ENCODE peak calls at places on chromosomes 2 and 18, in nine cellular contexts. One of them, this sample, is unnamed.

GRCh38 chr2:190467575-190468083 is 59.5 kb downstream of the MFSD6 start:
- DNase-seq in activated CD8-positive, alpha-beta T cell treated with anti-CD3 and anti-CD28 coated beads for 36 hours: no peak
- DNase-seq in fibroblast of gingiva: peak; percentile 65
- DNase-seq in nephron progenitor cell: no peak
- DNase-seq in activated CD4-positive, alpha-beta T cell treated with anti-CD3 and anti-CD28 coated beads, Interleukin-2, amount 10 ng/mL, durations not matched to agents 7 days and 5 days: no peak
- DNase-seq in iPS DF 19.7: no peak
- DNase-seq in activated naive CD4-positive, alpha-beta T cell treated with anti-CD3 and anti-CD28 coated beads, Interleukin-2, amount 10 ng/mL, durations not matched to agents 7 days and 5 days: no peak
- DNase-seq in mesenteric fat pad: no peak
- DNase-seq in caudate nucleus: no peak
- DNase-seq in this sample: peak; percentile 45

GRCh38 chr2:187008111-187008510 is 159.1 kb upstream of the ZSWIM2 start:
- DNase-seq in nephron progenitor cell: no peak
- DNase-seq in caudate nucleus: no peak
- DNase-seq in activated CD8-positive, alpha-beta T cell treated with anti-CD3 and anti-CD28 coated beads for 36 hours: no peak
- DNase-seq in fibroblast of gingiva: peak; percentile 33
- DNase-seq in activated naive CD4-positive, alpha-beta T cell treated with anti-CD3 and anti-CD28 coated beads, Interleukin-2, amount 10 ng/mL, durations not matched to agents 7 days and 5 days: no peak
- DNase-seq in iPS DF 19.7: no peak
- DNase-seq in activated CD4-positive, alpha-beta T cell treated with anti-CD3 and anti-CD28 coated beads, Interleukin-2, amount 10 ng/mL, durations not matched to agents 7 days and 5 days: no peak
- DNase-seq in mesenteric fat pad: no peak
- DNase-seq in this sample: peak; percentile 55

GRCh38 chr2:69612197-69612596 is 31.3 kb downstream of the AAK1 start:
- DNase-seq in activated CD4-positive, alpha-beta T cell treated with anti-CD3 and anti-CD28 coated beads, Interleukin-2, amount 10 ng/mL, durations not matched to agents 7 days and 5 days: no peak
- DNase-seq in mesenteric fat pad: no peak
- DNase-seq in activated naive CD4-positive, alpha-beta T cell treated with anti-CD3 and anti-CD28 coated beads, Interleukin-2, amount 10 ng/mL, durations not matched to agents 7 days and 5 days: no peak
- DNase-seq in caudate nucleus: no peak
- DNase-seq in nephron progenitor cell: no peak
- DNase-seq in fibroblast of gingiva: no peak
- DNase-seq in iPS DF 19.7: no peak
- DNase-seq in activated CD8-positive, alpha-beta T cell treated with anti-CD3 and anti-CD28 coated beads for 36 hours: no peak
- DNase-seq in this sample: no peak

GRCh38 chr18:29874519-29875098 is 1167.9 kb downstream of the DSC3 start:
- DNase-seq in activated naive CD4-positive, alpha-beta T cell treated with anti-CD3 and anti-CD28 coated beads, Interleukin-2, amount 10 ng/mL, durations not matched to agents 7 days and 5 days: no peak
- DNase-seq in nephron progenitor cell: peak; percentile 42
- DNase-seq in activated CD8-positive, alpha-beta T cell treated with anti-CD3 and anti-CD28 coated beads for 36 hours: no peak
- DNase-seq in caudate nucleus: no peak
- DNase-seq in mesenteric fat pad: no peak
- DNase-seq in iPS DF 19.7: peak; percentile 25
- DNase-seq in activated CD4-positive, alpha-beta T cell treated with anti-CD3 and anti-CD28 coated beads, Interleukin-2, amount 10 ng/mL, durations not matched to agents 7 days and 5 days: no peak
- DNase-seq in fibroblast of gingiva: no peak
- DNase-seq in this sample: peak; percentile 55

GRCh38 chr2:23211987-23212583 is 172.9 kb upstream of the KLHL29 start:
- DNase-seq in nephron progenitor cell: no peak
- DNase-seq in mesenteric fat pad: no peak
- DNase-seq in activated CD8-positive, alpha-beta T cell treated with anti-CD3 and anti-CD28 coated beads for 36 hours: no peak
- DNase-seq in iPS DF 19.7: no peak
- DNase-seq in caudate nucleus: no peak
- DNase-seq in activated CD4-positive, alpha-beta T cell treated with anti-CD3 and anti-CD28 coated beads, Interleukin-2, amount 10 ng/mL, durations not matched to agents 7 days and 5 days: no peak
- DNase-seq in fibroblast of gingiva: no peak
- DNase-seq in activated naive CD4-positive, alpha-beta T cell treated with anti-CD3 and anti-CD28 coated beads, Interleukin-2, amount 10 ng/mL, durations not matched to agents 7 days and 5 days: no peak
- DNase-seq in this sample: no peak

GRCh38 chr2:42917374-42918017 is 125.1 kb upstream of the HAAO start:
- DNase-seq in fibroblast of gingiva: peak; percentile 63
- DNase-seq in iPS DF 19.7: no peak
- DNase-seq in activated CD4-positive, alpha-beta T cell treated with anti-CD3 and anti-CD28 coated beads, Interleukin-2, amount 10 ng/mL, durations not matched to agents 7 days and 5 days: no peak
- DNase-seq in activated CD8-positive, alpha-beta T cell treated with anti-CD3 and anti-CD28 coated beads for 36 hours: peak; percentile 54
- DNase-seq in caudate nucleus: no peak
- DNase-seq in mesenteric fat pad: no peak
- DNase-seq in activated naive CD4-positive, alpha-beta T cell treated with anti-CD3 and anti-CD28 coated beads, Interleukin-2, amount 10 ng/mL, durations not matched to agents 7 days and 5 days: no peak
- DNase-seq in nephron progenitor cell: no peak
- DNase-seq in this sample: no peak

GRCh38 chr2:88450925-88451575 is 1.4 kb downstream of the FOXI3 start:
- DNase-seq in iPS DF 19.7: no peak
- DNase-seq in nephron progenitor cell: no peak
- DNase-seq in activated naive CD4-positive, alpha-beta T cell treated with anti-CD3 and anti-CD28 coated beads, Interleukin-2, amount 10 ng/mL, durations not matched to agents 7 days and 5 days: no peak
- DNase-seq in activated CD8-positive, alpha-beta T cell treated with anti-CD3 and anti-CD28 coated beads for 36 hours: no peak
- DNase-seq in activated CD4-positive, alpha-beta T cell treated with anti-CD3 and anti-CD28 coated beads, Interleukin-2, amount 10 ng/mL, durations not matched to agents 7 days and 5 days: no peak
- DNase-seq in mesenteric fat pad: peak; percentile 75
- DNase-seq in caudate nucleus: no peak
- DNase-seq in fibroblast of gingiva: no peak
- DNase-seq in this sample: no peak

GRCh38 chr2:149152597-149152996 is 114.1 kb downstream of the LYPD6B start:
- DNase-seq in activated naive CD4-positive, alpha-beta T cell treated with anti-CD3 and anti-CD28 coated beads, Interleukin-2, amount 10 ng/mL, durations not matched to agents 7 days and 5 days: no peak
- DNase-seq in mesenteric fat pad: no peak
- DNase-seq in nephron progenitor cell: no peak
- DNase-seq in caudate nucleus: no peak
- DNase-seq in fibroblast of gingiva: no peak
- DNase-seq in activated CD4-positive, alpha-beta T cell treated with anti-CD3 and anti-CD28 coated beads, Interleukin-2, amount 10 ng/mL, durations not matched to agents 7 days and 5 days: no peak
- DNase-seq in activated CD8-positive, alpha-beta T cell treated with anti-CD3 and anti-CD28 coated beads for 36 hours: no peak
- DNase-seq in iPS DF 19.7: no peak
- DNase-seq in this sample: no peak

GRCh38 chr2:207115715-207116364 is 49.9 kb downstream of the KLF7 start:
- DNase-seq in iPS DF 19.7: no peak
- DNase-seq in activated CD8-positive, alpha-beta T cell treated with anti-CD3 and anti-CD28 coated beads for 36 hours: no peak
- DNase-seq in activated CD4-positive, alpha-beta T cell treated with anti-CD3 and anti-CD28 coated beads, Interleukin-2, amount 10 ng/mL, durations not matched to agents 7 days and 5 days: no peak
- DNase-seq in fibroblast of gingiva: peak; percentile 32
- DNase-seq in mesenteric fat pad: no peak
- DNase-seq in activated naive CD4-positive, alpha-beta T cell treated with anti-CD3 and anti-CD28 coated beads, Interleukin-2, amount 10 ng/mL, durations not matched to agents 7 days and 5 days: no peak
- DNase-seq in caudate nucleus: peak; percentile 21
- DNase-seq in nephron progenitor cell: no peak
- DNase-seq in this sample: peak; percentile 45

GRCh38 chr2:78411284-78411683 is 614.2 kb upstream of the REG3G start:
- DNase-seq in activated naive CD4-positive, alpha-beta T cell treated with anti-CD3 and anti-CD28 coated beads, Interleukin-2, amount 10 ng/mL, durations not matched to agents 7 days and 5 days: no peak
- DNase-seq in nephron progenitor cell: no peak
- DNase-seq in mesenteric fat pad: no peak
- DNase-seq in iPS DF 19.7: no peak
- DNase-seq in activated CD8-positive, alpha-beta T cell treated with anti-CD3 and anti-CD28 coated beads for 36 hours: no peak
- DNase-seq in fibroblast of gingiva: no peak
- DNase-seq in caudate nucleus: no peak
- DNase-seq in activated CD4-positive, alpha-beta T cell treated with anti-CD3 and anti-CD28 coated beads, Interleukin-2, amount 10 ng/mL, durations not matched to agents 7 days and 5 days: no peak
- DNase-seq in this sample: no peak

GRCh38 chr2:240472078-240472790 is 36.8 kb downstream of the GPC1 start:
- DNase-seq in mesenteric fat pad: no peak
- DNase-seq in iPS DF 19.7: no peak
- DNase-seq in activated CD4-positive, alpha-beta T cell treated with anti-CD3 and anti-CD28 coated beads, Interleukin-2, amount 10 ng/mL, durations not matched to agents 7 days and 5 days: no peak
- DNase-seq in activated CD8-positive, alpha-beta T cell treated with anti-CD3 and anti-CD28 coated beads for 36 hours: no peak
- DNase-seq in caudate nucleus: no peak
- DNase-seq in activated naive CD4-positive, alpha-beta T cell treated with anti-CD3 and anti-CD28 coated beads, Interleukin-2, amount 10 ng/mL, durations not matched to agents 7 days and 5 days: no peak
- DNase-seq in nephron progenitor cell: no peak
- DNase-seq in fibroblast of gingiva: no peak
- DNase-seq in this sample: no peak

GRCh38 chr2:215272918-215273317 is 38.9 kb upstream of the ATIC start:
- DNase-seq in fibroblast of gingiva: no peak
- DNase-seq in iPS DF 19.7: no peak
- DNase-seq in caudate nucleus: no peak
- DNase-seq in nephron progenitor cell: no peak
- DNase-seq in activated naive CD4-positive, alpha-beta T cell treated with anti-CD3 and anti-CD28 coated beads, Interleukin-2, amount 10 ng/mL, durations not matched to agents 7 days and 5 days: no peak
- DNase-seq in activated CD8-positive, alpha-beta T cell treated with anti-CD3 and anti-CD28 coated beads for 36 hours: no peak
- DNase-seq in activated CD4-positive, alpha-beta T cell treated with anti-CD3 and anti-CD28 coated beads, Interleukin-2, amount 10 ng/mL, durations not matched to agents 7 days and 5 days: no peak
- DNase-seq in mesenteric fat pad: no peak
- DNase-seq in this sample: no peak

GRCh38 chr2:112787294-112787693 is 3.0 kb upstream of the IL1A start:
- DNase-seq in fibroblast of gingiva: no peak
- DNase-seq in activated CD8-positive, alpha-beta T cell treated with anti-CD3 and anti-CD28 coated beads for 36 hours: no peak
- DNase-seq in activated naive CD4-positive, alpha-beta T cell treated with anti-CD3 and anti-CD28 coated beads, Interleukin-2, amount 10 ng/mL, durations not matched to agents 7 days and 5 days: no peak
- DNase-seq in caudate nucleus: no peak
- DNase-seq in mesenteric fat pad: no peak
- DNase-seq in iPS DF 19.7: no peak
- DNase-seq in nephron progenitor cell: no peak
- DNase-seq in activated CD4-positive, alpha-beta T cell treated with anti-CD3 and anti-CD28 coated beads, Interleukin-2, amount 10 ng/mL, durations not matched to agents 7 days and 5 days: no peak
- DNase-seq in this sample: no peak

GRCh38 chr2:84807063-84807485 is 73.8 kb downstream of the TRABD2A start:
- DNase-seq in activated naive CD4-positive, alpha-beta T cell treated with anti-CD3 and anti-CD28 coated beads, Interleukin-2, amount 10 ng/mL, durations not matched to agents 7 days and 5 days: no peak
- DNase-seq in mesenteric fat pad: no peak
- DNase-seq in activated CD4-positive, alpha-beta T cell treated with anti-CD3 and anti-CD28 coated beads, Interleukin-2, amount 10 ng/mL, durations not matched to agents 7 days and 5 days: no peak
- DNase-seq in caudate nucleus: no peak
- DNase-seq in activated CD8-positive, alpha-beta T cell treated with anti-CD3 and anti-CD28 coated beads for 36 hours: no peak
- DNase-seq in nephron progenitor cell: no peak
- DNase-seq in iPS DF 19.7: no peak
- DNase-seq in fibroblast of gingiva: peak; percentile 99
- DNase-seq in this sample: peak; percentile 96

GRCh38 chr2:133247613-133248012 is 320.6 kb downstream of the NCKAP5 start:
- DNase-seq in activated CD8-positive, alpha-beta T cell treated with anti-CD3 and anti-CD28 coated beads for 36 hours: no peak
- DNase-seq in activated naive CD4-positive, alpha-beta T cell treated with anti-CD3 and anti-CD28 coated beads, Interleukin-2, amount 10 ng/mL, durations not matched to agents 7 days and 5 days: no peak
- DNase-seq in mesenteric fat pad: no peak
- DNase-seq in nephron progenitor cell: no peak
- DNase-seq in activated CD4-positive, alpha-beta T cell treated with anti-CD3 and anti-CD28 coated beads, Interleukin-2, amount 10 ng/mL, durations not matched to agents 7 days and 5 days: no peak
- DNase-seq in fibroblast of gingiva: no peak
- DNase-seq in iPS DF 19.7: no peak
- DNase-seq in caudate nucleus: no peak
- DNase-seq in this sample: no peak

GRCh38 chr2:215355801-215356200 is 43.9 kb downstream of the ATIC start:
- DNase-seq in nephron progenitor cell: no peak
- DNase-seq in fibroblast of gingiva: no peak
- DNase-seq in caudate nucleus: no peak
- DNase-seq in iPS DF 19.7: no peak
- DNase-seq in activated CD8-positive, alpha-beta T cell treated with anti-CD3 and anti-CD28 coated beads for 36 hours: no peak
- DNase-seq in activated CD4-positive, alpha-beta T cell treated with anti-CD3 and anti-CD28 coated beads, Interleukin-2, amount 10 ng/mL, durations not matched to agents 7 days and 5 days: no peak
- DNase-seq in mesenteric fat pad: no peak
- DNase-seq in activated naive CD4-positive, alpha-beta T cell treated with anti-CD3 and anti-CD28 coated beads, Interleukin-2, amount 10 ng/mL, durations not matched to agents 7 days and 5 days: no peak
- DNase-seq in this sample: peak; percentile 25

GRCh38 chr2:42663828-42664227 is 95.4 kb downstream of the MTA3 start:
- DNase-seq in activated CD4-positive, alpha-beta T cell treated with anti-CD3 and anti-CD28 coated beads, Interleukin-2, amount 10 ng/mL, durations not matched to agents 7 days and 5 days: no peak
- DNase-seq in fibroblast of gingiva: no peak
- DNase-seq in caudate nucleus: no peak
- DNase-seq in activated naive CD4-positive, alpha-beta T cell treated with anti-CD3 and anti-CD28 coated beads, Interleukin-2, amount 10 ng/mL, durations not matched to agents 7 days and 5 days: no peak
- DNase-seq in mesenteric fat pad: no peak
- DNase-seq in iPS DF 19.7: no peak
- DNase-seq in activated CD8-positive, alpha-beta T cell treated with anti-CD3 and anti-CD28 coated beads for 36 hours: no peak
- DNase-seq in nephron progenitor cell: no peak
- DNase-seq in this sample: no peak

GRCh38 chr18:48230459-48231113 is 178.6 kb downstream of the ZBTB7C start:
- DNase-seq in nephron progenitor cell: peak; percentile 76
- DNase-seq in iPS DF 19.7: peak; percentile 50
- DNase-seq in activated CD4-positive, alpha-beta T cell treated with anti-CD3 and anti-CD28 coated beads, Interleukin-2, amount 10 ng/mL, durations not matched to agents 7 days and 5 days: no peak
- DNase-seq in activated CD8-positive, alpha-beta T cell treated with anti-CD3 and anti-CD28 coated beads for 36 hours: peak; percentile 28
- DNase-seq in activated naive CD4-positive, alpha-beta T cell treated with anti-CD3 and anti-CD28 coated beads, Interleukin-2, amount 10 ng/mL, durations not matched to agents 7 days and 5 days: peak; percentile 49
- DNase-seq in mesenteric fat pad: no peak
- DNase-seq in fibroblast of gingiva: peak; percentile 14
- DNase-seq in caudate nucleus: peak; percentile 34
- DNase-seq in this sample: peak; percentile 37

GRCh38 chr2:216632952-216633615 is at the start of gene IGFBP2:
- DNase-seq in activated CD4-positive, alpha-beta T cell treated with anti-CD3 and anti-CD28 coated beads, Interleukin-2, amount 10 ng/mL, durations not matched to agents 7 days and 5 days: peak; percentile 30
- DNase-seq in activated naive CD4-positive, alpha-beta T cell treated with anti-CD3 and anti-CD28 coated beads, Interleukin-2, amount 10 ng/mL, durations not matched to agents 7 days and 5 days: peak; percentile 58
- DNase-seq in iPS DF 19.7: no peak
- DNase-seq in fibroblast of gingiva: peak; percentile 72
- DNase-seq in mesenteric fat pad: no peak
- DNase-seq in nephron progenitor cell: peak; percentile 84
- DNase-seq in caudate nucleus: no peak
- DNase-seq in activated CD8-positive, alpha-beta T cell treated with anti-CD3 and anti-CD28 coated beads for 36 hours: peak; percentile 75
- DNase-seq in this sample: peak; percentile 88

GRCh38 chr2:238166391-238167343 is 7.9 kb downstream of the ERFE start:
- DNase-seq in nephron progenitor cell: no peak
- DNase-seq in activated naive CD4-positive, alpha-beta T cell treated with anti-CD3 and anti-CD28 coated beads, Interleukin-2, amount 10 ng/mL, durations not matched to agents 7 days and 5 days: no peak
- DNase-seq in activated CD8-positive, alpha-beta T cell treated with anti-CD3 and anti-CD28 coated beads for 36 hours: no peak
- DNase-seq in caudate nucleus: no peak
- DNase-seq in fibroblast of gingiva: no peak
- DNase-seq in iPS DF 19.7: no peak
- DNase-seq in activated CD4-positive, alpha-beta T cell treated with anti-CD3 and anti-CD28 coated beads, Interleukin-2, amount 10 ng/mL, durations not matched to agents 7 days and 5 days: no peak
- DNase-seq in mesenteric fat pad: peak; percentile 86
- DNase-seq in this sample: no peak

GRCh38 chr18:54284967-54285785 is 15.9 kb downstream of the POLI start:
- DNase-seq in mesenteric fat pad: no peak
- DNase-seq in iPS DF 19.7: no peak
- DNase-seq in fibroblast of gingiva: peak; percentile 63
- DNase-seq in activated CD8-positive, alpha-beta T cell treated with anti-CD3 and anti-CD28 coated beads for 36 hours: peak; percentile 92
- DNase-seq in activated CD4-positive, alpha-beta T cell treated with anti-CD3 and anti-CD28 coated beads, Interleukin-2, amount 10 ng/mL, durations not matched to agents 7 days and 5 days: peak; percentile 43
- DNase-seq in caudate nucleus: no peak
- DNase-seq in nephron progenitor cell: no peak
- DNase-seq in activated naive CD4-positive, alpha-beta T cell treated with anti-CD3 and anti-CD28 coated beads, Interleukin-2, amount 10 ng/mL, durations not matched to agents 7 days and 5 days: peak; percentile 46
- DNase-seq in this sample: peak; percentile 68

GRCh38 chr2:143205106-143205764 is 76.0 kb downstream of the ARHGAP15 start:
- DNase-seq in activated naive CD4-positive, alpha-beta T cell treated with anti-CD3 and anti-CD28 coated beads, Interleukin-2, amount 10 ng/mL, durations not matched to agents 7 days and 5 days: peak; percentile 37
- DNase-seq in caudate nucleus: no peak
- DNase-seq in nephron progenitor cell: no peak
- DNase-seq in activated CD8-positive, alpha-beta T cell treated with anti-CD3 and anti-CD28 coated beads for 36 hours: no peak
- DNase-seq in iPS DF 19.7: no peak
- DNase-seq in mesenteric fat pad: no peak
- DNase-seq in fibroblast of gingiva: peak; percentile 9
- DNase-seq in activated CD4-positive, alpha-beta T cell treated with anti-CD3 and anti-CD28 coated beads, Interleukin-2, amount 10 ng/mL, durations not matched to agents 7 days and 5 days: peak; percentile 26
- DNase-seq in this sample: peak; percentile 53

GRCh38 chr18:33201509-33201926 is 239.0 kb downstream of the CCDC178 start:
- DNase-seq in iPS DF 19.7: peak; percentile 40
- DNase-seq in mesenteric fat pad: no peak
- DNase-seq in activated CD4-positive, alpha-beta T cell treated with anti-CD3 and anti-CD28 coated beads, Interleukin-2, amount 10 ng/mL, durations not matched to agents 7 days and 5 days: peak; percentile 5
- DNase-seq in activated naive CD4-positive, alpha-beta T cell treated with anti-CD3 and anti-CD28 coated beads, Interleukin-2, amount 10 ng/mL, durations not matched to agents 7 days and 5 days: no peak
- DNase-seq in nephron progenitor cell: peak; percentile 41
- DNase-seq in activated CD8-positive, alpha-beta T cell treated with anti-CD3 and anti-CD28 coated beads for 36 hours: no peak
- DNase-seq in caudate nucleus: peak; percentile 37
- DNase-seq in fibroblast of gingiva: no peak
- DNase-seq in this sample: peak; percentile 69

GRCh38 chr2:72032481-72033041 is 115.1 kb downstream of the CYP26B1 start:
- DNase-seq in nephron progenitor cell: no peak
- DNase-seq in caudate nucleus: no peak
- DNase-seq in activated CD8-positive, alpha-beta T cell treated with anti-CD3 and anti-CD28 coated beads for 36 hours: no peak
- DNase-seq in iPS DF 19.7: no peak
- DNase-seq in activated naive CD4-positive, alpha-beta T cell treated with anti-CD3 and anti-CD28 coated beads, Interleukin-2, amount 10 ng/mL, durations not matched to agents 7 days and 5 days: no peak
- DNase-seq in activated CD4-positive, alpha-beta T cell treated with anti-CD3 and anti-CD28 coated beads, Interleukin-2, amount 10 ng/mL, durations not matched to agents 7 days and 5 days: no peak
- DNase-seq in fibroblast of gingiva: no peak
- DNase-seq in mesenteric fat pad: peak; percentile 87
- DNase-seq in this sample: no peak

GRCh38 chr2:109721117-109721504 is 73.0 kb upstream of the RGPD5 start:
- DNase-seq in caudate nucleus: no peak
- DNase-seq in activated CD4-positive, alpha-beta T cell treated with anti-CD3 and anti-CD28 coated beads, Interleukin-2, amount 10 ng/mL, durations not matched to agents 7 days and 5 days: no peak
- DNase-seq in mesenteric fat pad: peak; percentile 26
- DNase-seq in activated CD8-positive, alpha-beta T cell treated with anti-CD3 and anti-CD28 coated beads for 36 hours: no peak
- DNase-seq in fibroblast of gingiva: no peak
- DNase-seq in iPS DF 19.7: no peak
- DNase-seq in activated naive CD4-positive, alpha-beta T cell treated with anti-CD3 and anti-CD28 coated beads, Interleukin-2, amount 10 ng/mL, durations not matched to agents 7 days and 5 days: no peak
- DNase-seq in nephron progenitor cell: no peak
- DNase-seq in this sample: no peak

This sample was measured in adipocyte.